ENCODE peak calls at places on chromosomes 1 and 21, in six cellular contexts. F, M, Y, K, I and T are unnamed samples.

GRCh38 chr1:231750818-231751623 is 124.4 kb downstream of the DISC1 start:
- DNase-seq in F (no peak), M (no peak), Y (no peak), K (no peak), I (no peak), T (no peak)

GRCh38 chr1:109517337-109517736 is 7.8 kb upstream of the AMIGO1 start:
- DNase-seq in F (no peak), M (no peak), Y (no peak), K (no peak), I (no peak), T (no peak)

GRCh38 chr1:30915491-30916230 is 7.1 kb upstream of the SDC3 start:
- DNase-seq in F (no peak), M (no peak), Y (no peak), K (no peak), I (no peak), T (no peak)

GRCh38 chr1:20603473-20604464 is 14.9 kb downstream of the CDA start:
- DNase-seq in F (no peak), M (no peak), Y (no peak), K (no peak), I (peak; percentile 45), T (no peak)

GRCh38 chr1:155253208-155253607 is 2.1 kb downstream of the ENTREP3 start:
- DNase-seq in F (no peak), M (no peak), Y (no peak), K (no peak), I (no peak), T (no peak)

GRCh38 chr1:208233546-208233945 is 10.6 kb downstream of the PLXNA2 start:
- DNase-seq in F (peak; percentile 70), M (no peak), Y (no peak), K (no peak), I (no peak), T (peak; percentile 81)

GRCh38 chr1:117096871-117097842 is 24.4 kb downstream of the TRIM45 start:
- DNase-seq in F (no peak), M (no peak), Y (no peak), K (no peak), I (no peak), T (no peak)

GRCh38 chr21:41494242-41494641 is 13.7 kb downstream of the TMPRSS2 start:
- DNase-seq in F (no peak), M (no peak), Y (no peak), K (no peak), I (no peak), T (no peak)

GRCh38 chr1:81113688-81114087 is 687.0 kb upstream of the ADGRL2 start:
- DNase-seq in F (no peak), M (no peak), Y (no peak), K (no peak), I (peak; percentile 3), T (no peak)